ENCODE peak calls at places on chromosomes 4 and X, in five cellular contexts. C is mesendoderm, G is pancreas, F is GM23248, W is lower lobe of right lung. D is an unnamed sample. For H3K36me3, the result is how much of the 10 kb centered on the place peaks cover.

GRCh38 chrX:107227780-107228485 is 21.5 kb downstream of the DNAAF6 start:
- DNase-seq in C (no peak), G (no peak), F (no peak), W (no peak), D (no peak)

GRCh38 chr4:113383111-113383785 is 333.8 kb downstream of the ANK2 start:
- DNase-seq in C (no peak), G (no peak), F (peak), W (no peak), D (no peak)

GRCh38 chrX:149504226-149504914 is 736 bp downstream of the IDS start:
- DNase-seq in C (peak), G (no peak), F (peak), W (peak), D (peak)

GRCh38 chrX:135000516-135000915 is 9.7 kb downstream of the SMIM10 start:
- DNase-seq in C (no peak), G (no peak), F (peak), W (no peak), D (no peak)

GRCh38 chrX:45824471-45824870 is 623.8 kb upstream of the DIPK2B start:
- DNase-seq in C (peak), G (peak), F (peak), W (no peak), D (peak)

GRCh38 chr4:186932631-186933150 is 209.0 kb upstream of the FAT1 start:
- DNase-seq in C (no peak), G (no peak), F (peak), W (no peak), D (no peak)

GRCh38 chr4:10893417-10893816 is 208.8 kb upstream of the CLNK start:
- DNase-seq in C (peak), G (no peak), F (no peak), W (no peak), D (peak)

GRCh38 chrX:44306336-44306735 is 37.1 kb downstream of the EFHC2 start:
- DNase-seq in C (no peak), G (no peak), F (no peak), W (no peak), D (no peak)

GRCh38 chr4:150363721-150364688 is 217.9 kb upstream of the MAB21L2 start:
- DNase-seq in C (no peak), G (no peak), F (no peak), W (no peak), D (no peak)

GRCh38 chr4:138616775-138617174 is 374.6 kb upstream of the SLC7A11 start:
- DNase-seq in C (no peak), G (no peak), F (peak), W (no peak), D (no peak)

GRCh38 chrX:80751456-80751855 is 58.2 kb downstream of the BRWD3 start:
- DNase-seq in C (no peak), G (no peak), F (peak), W (no peak), D (no peak)

GRCh38 chrX:51893931-51894696 is 691 bp downstream of the MAGED1 start:
- DNase-seq in C (peak), G (peak), F (peak), W (no peak), D (peak)

GRCh38 chr4:16075975-16076757 is 7.7 kb downstream of the PROM1 start:
- DNase-seq in C (peak), G (no peak), F (no peak), W (no peak), D (no peak)

GRCh38 chr4:177001271-177002175 is 208.8 kb upstream of the VEGFC start:
- DNase-seq in C (no peak), G (no peak), F (peak), W (no peak), D (no peak)

GRCh38 chr4:70818173-70818856 is 21.4 kb downstream of the GRSF1 start:
- DNase-seq in C (no peak), G (no peak), F (no peak), W (no peak), D (no peak)
- H3K36me3 ChIP-seq in C (under half), G (under half), F (under half), W (half or more), D (under half)

GRCh38 chr4:4432341-4433125 is 45.6 kb downstream of the NSG1 start:
- DNase-seq in C (no peak), G (no peak), F (no peak), W (no peak), D (no peak)
- H3K36me3 ChIP-seq in C (under half), G (under half), F (under half), W (half or more), D (under half)

GRCh38 chr4:8407316-8407715 is 33.2 kb downstream of the ACOX3 start:
- DNase-seq in C (no peak), G (no peak), F (no peak), W (no peak), D (no peak)
- H3K36me3 ChIP-seq in C (under half), G (under half), F (under half), W (half or more), D (under half)

DNA sequence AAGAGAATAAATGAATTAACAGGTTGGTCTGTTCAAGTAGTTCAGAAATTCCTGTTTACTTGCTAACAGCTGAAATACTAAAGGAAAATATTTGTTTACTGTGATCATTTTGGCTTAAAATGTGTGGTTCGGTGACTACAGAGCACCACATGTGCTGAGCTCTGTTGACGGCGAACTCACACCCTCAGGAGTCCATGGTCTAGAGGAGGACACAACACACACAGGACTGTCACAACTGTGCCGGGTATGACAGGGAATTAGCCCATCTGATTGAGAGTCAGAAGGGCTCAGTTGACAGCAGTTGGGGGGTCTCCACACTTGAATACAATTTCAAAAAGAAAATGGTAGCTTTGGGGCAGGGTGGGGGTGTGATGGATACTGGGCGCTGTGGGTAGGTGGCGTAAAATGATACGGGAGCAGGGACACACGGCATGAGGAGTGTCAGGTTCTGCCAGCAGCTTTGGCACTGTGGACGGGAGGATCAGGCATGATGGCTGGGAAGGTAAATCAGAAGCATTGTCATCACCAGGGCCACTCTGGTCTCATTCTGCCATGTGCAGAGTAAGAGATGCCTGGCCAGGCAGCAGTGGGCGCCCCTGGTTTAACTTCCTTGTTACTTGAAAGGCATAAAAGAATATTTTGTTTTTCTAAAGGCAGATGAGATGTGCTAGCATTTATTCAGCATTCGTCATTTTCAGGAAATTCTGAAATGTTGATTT is 33.3 kb downstream of the CLDN22 start:
- DNase-seq in C (no peak), G (no peak), F (no peak), W (no peak), D (no peak)
- H3K36me3 ChIP-seq in C (under half), G (under half), F (half or more), W (half or more), D (under half)

GRCh38 chrX:1419545-1420355 is 27.8 kb upstream of the SLC25A6 start:
- DNase-seq in C (no peak), G (no peak), F (no peak), W (peak), D (no peak)
- H3K36me3 ChIP-seq in C (under half), G (under half), F (under half), W (under half), D (half or more)

GRCh38 chr4:168893807-168894206 is 116.2 kb downstream of the CBR4 start:
- DNase-seq in C (no peak), G (no peak), F (no peak), W (no peak), D (no peak)
- H3K36me3 ChIP-seq in C (under half), G (under half), F (under half), W (half or more), D (under half)

DNA sequence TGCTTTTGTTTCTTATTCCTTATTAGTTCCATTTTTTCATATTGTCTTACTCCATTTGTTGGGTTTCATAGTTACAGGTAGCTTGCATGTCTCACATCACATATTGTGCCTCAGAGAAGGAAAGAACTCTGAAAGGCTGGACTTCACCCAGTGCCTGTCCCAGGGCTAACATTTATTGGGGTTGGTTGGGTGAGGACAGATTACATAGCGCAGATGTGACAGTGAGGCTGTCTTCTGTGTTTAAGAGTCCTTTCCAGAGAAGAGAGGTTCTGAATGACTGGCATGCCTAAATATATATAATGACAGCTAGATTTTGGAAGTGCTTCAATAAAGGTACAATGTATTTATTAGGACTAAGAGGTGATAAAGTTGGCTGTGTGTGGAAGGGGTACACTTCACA is 2.7 kb downstream of the ZNF330 start:
- DNase-seq in C (no peak), G (no peak), F (no peak), W (no peak), D (no peak)
- H3K36me3 ChIP-seq in C (under half), G (under half), F (under half), W (half or more), D (under half)

GRCh38 chr4:108622022-108622421 is 1.6 kb downstream of the RPL34 start:
- DNase-seq in C (no peak), G (no peak), F (no peak), W (no peak), D (no peak)
- H3K36me3 ChIP-seq in C (under half), G (under half), F (half or more), W (half or more), D (under half)

GRCh38 chr4:38921151-38921550 is 53.5 kb downstream of the FAM114A1 start:
- DNase-seq in C (no peak), G (no peak), F (no peak), W (no peak), D (no peak)
- H3K36me3 ChIP-seq in C (under half), G (under half), F (half or more), W (half or more), D (under half)

GRCh38 chr4:12674184-12674583 is 810.0 kb downstream of the RAB28 start:
- DNase-seq in C (no peak), G (no peak), F (no peak), W (no peak), D (no peak)
- H3K36me3 ChIP-seq in C (under half), G (under half), F (under half), W (under half), D (under half)